ENCODE peak calls at places on chromosomes 7 and 10, in four cellular contexts. M is GM12878, L is HEK293T, V is H1. E is an unnamed sample.

GRCh38 chr10:58412502-58412961 is 27.3 kb downstream of the TFAM start:
- DNase-seq in M (no peak), L (no peak), V (no peak), E (peak)

GRCh38 chr7:41110186-41110585 is 592.7 kb downstream of the INHBA start:
- DNase-seq in M (no peak), L (no peak), V (no peak), E (no peak)

GRCh38 chr7:17206354-17206905 is 92.0 kb upstream of the AHR start:
- DNase-seq in M (no peak), L (no peak), V (no peak), E (no peak)

GRCh38 chr10:101938316-101939272 is 95.0 kb upstream of the KCNIP2 start:
- DNase-seq in M (no peak), L (no peak), V (no peak), E (no peak)

GRCh38 chr7:23928391-23928790 is 218.4 kb downstream of the STK31 start:
- DNase-seq in M (no peak), L (no peak), V (no peak), E (no peak)

GRCh38 chr10:115355162-115355760 is 262.1 kb downstream of the ATRNL1 start:
- DNase-seq in M (peak), L (peak), V (peak), E (peak)

GRCh38 chr10:62093863-62094291 is 174.8 kb downstream of the RTKN2 start:
- DNase-seq in M (no peak), L (no peak), V (no peak), E (no peak)

GRCh38 chr10:108180883-108181282 is 1016.4 kb upstream of the SORCS1 start:
- DNase-seq in M (no peak), L (no peak), V (no peak), E (no peak)

GRCh38 chr10:95628786-95629185 is 27.7 kb downstream of the ALDH18A1 start:
- DNase-seq in M (no peak), L (no peak), V (no peak), E (no peak)

GRCh38 chr7:106061301-106061979 is 50.7 kb downstream of the SYPL1 start:
- DNase-seq in M (no peak), L (no peak), V (no peak), E (no peak)

GRCh38 chr10:133481657-133482056 is 27.9 kb downstream of the SCART1 start:
- DNase-seq in M (no peak), L (peak), V (no peak), E (no peak)

GRCh38 chr7:74514131-74514591 is 60.5 kb downstream of the GTF2IRD1 start:
- DNase-seq in M (no peak), L (no peak), V (no peak), E (no peak)

GRCh38 chr7:3128857-3129256 is 85.2 kb upstream of the CARD11 start:
- DNase-seq in M (no peak), L (no peak), V (no peak), E (no peak)

GRCh38 chr7:138169441-138169851 is 93.2 kb downstream of the AKR1D1 start:
- DNase-seq in M (no peak), L (no peak), V (no peak), E (peak)

GRCh38 chr7:4006687-4007086 is 675.4 kb upstream of the FOXK1 start:
- DNase-seq in M (no peak), L (no peak), V (no peak), E (no peak)

GRCh38 chr7:130400120-130400572 is 19.9 kb downstream of the CPA1 start:
- DNase-seq in M (no peak), L (no peak), V (no peak), E (no peak)

GRCh38 chr10:69838853-69839252 is 37.1 kb downstream of the COL13A1 start:
- DNase-seq in M (no peak), L (no peak), V (no peak), E (no peak)

GRCh38 chr7:48148311-48148710 is 22.9 kb upstream of the ABCA13 start:
- DNase-seq in M (no peak), L (no peak), V (no peak), E (no peak)

GRCh38 chr10:111018021-111018420 is 58.8 kb upstream of the ADRA2A start:
- DNase-seq in M (no peak), L (no peak), V (no peak), E (no peak)

GRCh38 chr10:130167193-130167592 is 31.0 kb downstream of the GLRX3 start:
- DNase-seq in M (no peak), L (no peak), V (no peak), E (no peak)

GRCh38 chr10:130171196-130171595 is 35.0 kb downstream of the GLRX3 start:
- DNase-seq in M (no peak), L (no peak), V (no peak), E (no peak)

GRCh38 chr10:130167707-130168106 is 31.5 kb downstream of the GLRX3 start:
- DNase-seq in M (no peak), L (no peak), V (no peak), E (no peak)

GRCh38 chr10:130174343-130174742 is 38.2 kb downstream of the GLRX3 start:
- DNase-seq in M (no peak), L (no peak), V (no peak), E (no peak)

GRCh38 chr10:130169136-130169888 is 33.1 kb downstream of the GLRX3 start:
- DNase-seq in M (no peak), L (no peak), V (no peak), E (no peak)
- TF ChIP-seq SP1 in M (no peak), L (no peak), V (no peak), E (no peak)

GRCh38 chr10:119207713-119208552 is 562 bp downstream of the GRK5 start:
- DNase-seq in M (no peak), L (peak), V (peak), E (peak)
- TF ChIP-seq SP1 in M (no peak), L (no peak), V (no peak), E (no peak)

GRCh38 chr10:6667679-6668270 is 87.7 kb upstream of the PRKCQ start:
- DNase-seq in M (no peak), L (peak), V (peak), E (peak)
- TF ChIP-seq SP1 in M (no peak), L (no peak), V (no peak), E (no peak)

GRCh38 chr7:95468071-95468470 is 17.7 kb upstream of the ASB4 start:
- DNase-seq in M (no peak), L (no peak), V (no peak), E (no peak)

GRCh38 chr7:95469187-95469586 is 16.6 kb upstream of the ASB4 start:
- DNase-seq in M (no peak), L (no peak), V (no peak), E (no peak)

GRCh38 chr7:95470452-95470851 is 15.3 kb upstream of the ASB4 start:
- DNase-seq in M (no peak), L (no peak), V (no peak), E (no peak)

GRCh38 chr7:95471076-95471475 is 14.7 kb upstream of the ASB4 start:
- DNase-seq in M (no peak), L (no peak), V (no peak), E (no peak)

DNA sequence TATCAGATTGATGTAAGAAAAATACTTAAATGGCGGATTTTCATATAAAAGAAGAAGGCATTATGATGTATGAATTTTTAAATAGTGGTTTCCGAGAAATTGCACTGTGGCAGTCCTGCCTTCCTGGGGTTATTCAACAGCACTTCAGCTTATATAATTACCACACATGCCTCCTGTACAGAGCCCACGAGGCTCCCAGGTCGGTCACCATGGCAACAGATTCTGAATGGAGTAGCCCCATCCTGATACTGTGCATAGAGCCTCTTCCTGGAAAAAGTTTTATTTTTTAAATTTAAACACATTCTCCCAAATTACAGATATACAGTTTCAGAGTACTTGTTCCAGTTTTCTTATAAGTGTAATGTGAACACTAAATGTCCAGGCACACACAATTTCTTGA is 15.9 kb upstream of the ASB4 start:
- DNase-seq in M (no peak), L (no peak), V (no peak), E (no peak)
- TF ChIP-seq SP1 in M (no peak), L (no peak), V (no peak), E (no peak)

DNA sequence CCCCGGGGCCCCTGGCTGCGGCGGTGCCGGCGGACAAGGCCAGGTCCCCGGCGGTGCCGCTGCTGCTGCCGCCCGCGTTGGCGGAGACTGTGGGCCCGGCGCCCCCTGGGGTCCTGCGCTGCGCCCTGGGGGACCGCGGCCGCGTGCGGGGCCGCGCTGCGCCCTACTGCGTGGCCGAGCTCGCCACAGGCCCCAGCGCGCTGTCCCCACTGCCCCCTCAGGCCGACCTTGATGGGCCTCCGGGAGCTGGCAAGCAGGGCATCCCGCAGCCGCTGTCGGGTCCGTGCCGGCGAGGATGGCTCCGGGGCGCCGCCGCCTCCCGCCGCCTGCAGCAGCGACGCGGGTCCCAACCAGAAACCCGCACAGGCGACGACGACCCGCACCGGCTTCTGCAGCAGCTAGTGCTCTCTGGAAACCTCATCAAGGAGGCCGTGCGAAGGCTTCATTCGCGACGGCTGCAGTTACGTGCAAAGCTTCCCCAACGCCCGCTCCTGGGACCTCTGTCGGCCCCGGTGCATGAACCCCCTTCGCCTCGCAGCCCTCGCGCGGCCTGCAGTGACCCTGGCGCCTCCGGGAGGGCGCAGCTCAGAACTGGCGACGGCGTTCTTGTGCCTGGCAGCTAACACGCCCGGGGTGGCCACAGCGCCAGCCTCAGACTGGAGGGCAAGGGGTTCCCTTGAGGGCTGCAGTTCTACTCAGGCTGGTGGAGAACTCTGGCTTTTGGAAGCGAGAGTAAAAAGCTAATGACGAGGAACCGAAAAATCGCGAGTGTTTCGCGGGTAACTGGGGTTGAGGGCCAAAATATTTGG is 804 bp downstream of the FRAT1 start:
- DNase-seq in M (no peak), L (no peak), V (peak), E (peak)
- TF ChIP-seq SP1 in M (no peak), L (no peak), V (no peak), E (no peak)